ENCODE peak calls at places on chromosomes 5 and 9, in six cellular contexts. One of them, this sample, is unnamed.

GRCh38 chr5:174410716-174411512 is 313.5 kb upstream of the MSX2 start:
- DNase-seq in WTC11: no peak
- DNase-seq in tibial artery: no peak
- DNase-seq in glutamatergic neuron: no peak
- DNase-seq in AG09309: peak; percentile 20
- DNase-seq in K562: no peak
- DNase-seq in this sample: no peak

GRCh38 chr5:54387659-54388232 is 67.8 kb upstream of the HSPB3 start:
- DNase-seq in WTC11: no peak
- DNase-seq in tibial artery: no peak
- DNase-seq in glutamatergic neuron: no peak
- DNase-seq in AG09309: no peak
- DNase-seq in K562: no peak
- DNase-seq in this sample: no peak

GRCh38 chr9:126507318-126508109 is 106.2 kb upstream of the LMX1B start:
- DNase-seq in WTC11: no peak
- DNase-seq in tibial artery: peak; percentile 50
- DNase-seq in glutamatergic neuron: peak; percentile 16
- DNase-seq in AG09309: no peak
- DNase-seq in K562: no peak
- DNase-seq in this sample: no peak

GRCh38 chr5:67268233-67269011 is 71.8 kb upstream of the CD180 start:
- DNase-seq in WTC11: no peak
- DNase-seq in tibial artery: peak; percentile 86
- DNase-seq in glutamatergic neuron: peak; percentile 17
- DNase-seq in AG09309: peak; percentile 88
- DNase-seq in K562: no peak
- DNase-seq in this sample: peak; percentile 30

GRCh38 chr5:151612689-151613427 is 21.7 kb upstream of the FAT2 start:
- DNase-seq in WTC11: no peak
- DNase-seq in tibial artery: no peak
- DNase-seq in glutamatergic neuron: no peak
- DNase-seq in AG09309: no peak
- DNase-seq in K562: no peak
- DNase-seq in this sample: no peak

GRCh38 chr9:36925033-36925432 is 109.0 kb downstream of the PAX5 start:
- DNase-seq in WTC11: no peak
- DNase-seq in tibial artery: no peak
- DNase-seq in glutamatergic neuron: no peak
- DNase-seq in AG09309: no peak
- DNase-seq in K562: no peak
- DNase-seq in this sample: no peak

GRCh38 chr9:4097991-4098390 is 201.9 kb downstream of the GLIS3 start:
- DNase-seq in WTC11: no peak
- DNase-seq in tibial artery: no peak
- DNase-seq in glutamatergic neuron: no peak
- DNase-seq in AG09309: no peak
- DNase-seq in K562: no peak
- DNase-seq in this sample: no peak

GRCh38 chr9:16825971-16826370 is 44.5 kb downstream of the BNC2 start:
- DNase-seq in WTC11: no peak
- DNase-seq in tibial artery: no peak
- DNase-seq in glutamatergic neuron: no peak
- DNase-seq in AG09309: peak; percentile 63
- DNase-seq in K562: no peak
- DNase-seq in this sample: no peak

GRCh38 chr9:116318463-116319271 is 165.1 kb downstream of the PAPPA start:
- DNase-seq in WTC11: no peak
- DNase-seq in tibial artery: no peak
- DNase-seq in glutamatergic neuron: peak; percentile 61
- DNase-seq in AG09309: no peak
- DNase-seq in K562: no peak
- DNase-seq in this sample: no peak

GRCh38 chr5:98517967-98518366 is 255.5 kb upstream of the RGMB start:
- DNase-seq in WTC11: no peak
- DNase-seq in tibial artery: no peak
- DNase-seq in glutamatergic neuron: no peak
- DNase-seq in AG09309: no peak
- DNase-seq in K562: no peak
- DNase-seq in this sample: no peak

GRCh38 chr9:114434878-114435311 is 47.1 kb upstream of the AKNA start:
- DNase-seq in WTC11: peak; percentile 49
- DNase-seq in tibial artery: no peak
- DNase-seq in glutamatergic neuron: no peak
- DNase-seq in AG09309: no peak
- DNase-seq in K562: peak; percentile 60
- DNase-seq in this sample: no peak

GRCh38 chr9:135087489-135087791 is at the start of gene OLFM1:
- DNase-seq in WTC11: peak; percentile 86
- DNase-seq in tibial artery: peak; percentile 82
- DNase-seq in glutamatergic neuron: peak; percentile 91
- DNase-seq in AG09309: no peak
- DNase-seq in K562: peak; percentile 47
- DNase-seq in this sample: peak; percentile 70

GRCh38 chr5:132773601-132774355 is 3.3 kb downstream of the SEPTIN8 start:
- DNase-seq in WTC11: no peak
- DNase-seq in tibial artery: no peak
- DNase-seq in glutamatergic neuron: no peak
- DNase-seq in AG09309: no peak
- DNase-seq in K562: peak; percentile 79
- DNase-seq in this sample: no peak

GRCh38 chr9:38067611-38067891 is 1.5 kb downstream of the SHB start:
- DNase-seq in WTC11: peak; percentile 45
- DNase-seq in tibial artery: peak; percentile 74
- DNase-seq in glutamatergic neuron: peak; percentile 45
- DNase-seq in AG09309: no peak
- DNase-seq in K562: peak; percentile 28
- DNase-seq in this sample: no peak

GRCh38 chr9:113011911-113012381 is at the start of gene ZNF883:
- DNase-seq in WTC11: peak; percentile 77
- DNase-seq in tibial artery: no peak
- DNase-seq in glutamatergic neuron: peak; percentile 81
- DNase-seq in AG09309: no peak
- DNase-seq in K562: peak; percentile 75
- DNase-seq in this sample: peak; percentile 33

GRCh38 chr9:109426621-109427402 is 71.3 kb downstream of the PTPN3 start:
- DNase-seq in WTC11: no peak
- DNase-seq in tibial artery: no peak
- DNase-seq in glutamatergic neuron: no peak
- DNase-seq in AG09309: no peak
- DNase-seq in K562: no peak
- DNase-seq in this sample: no peak

GRCh38 chr9:16986441-16987387 is 116.2 kb upstream of the BNC2 start:
- DNase-seq in WTC11: no peak
- DNase-seq in tibial artery: no peak
- DNase-seq in glutamatergic neuron: no peak
- DNase-seq in AG09309: peak; percentile 70
- DNase-seq in K562: no peak
- DNase-seq in this sample: no peak

GRCh38 chr9:114606597-114607207 is 4.4 kb upstream of the TMEM268 start:
- DNase-seq in WTC11: no peak
- DNase-seq in tibial artery: no peak
- DNase-seq in glutamatergic neuron: no peak
- DNase-seq in AG09309: peak; percentile 84
- DNase-seq in K562: no peak
- DNase-seq in this sample: no peak

GRCh38 chr5:38339446-38339845 is 81.1 kb downstream of the EGFLAM start:
- DNase-seq in WTC11: no peak
- DNase-seq in tibial artery: no peak
- DNase-seq in glutamatergic neuron: no peak
- DNase-seq in AG09309: no peak
- DNase-seq in K562: no peak
- DNase-seq in this sample: no peak

GRCh38 chr5:69416699-69417098 is 1.8 kb downstream of the MARVELD2 start:
- DNase-seq in WTC11: no peak
- DNase-seq in tibial artery: no peak
- DNase-seq in glutamatergic neuron: no peak
- DNase-seq in AG09309: no peak
- DNase-seq in K562: no peak
- DNase-seq in this sample: no peak

GRCh38 chr9:123867034-123867433 is 62.9 kb downstream of the DENND1A start:
- DNase-seq in WTC11: no peak
- DNase-seq in tibial artery: no peak
- DNase-seq in glutamatergic neuron: no peak
- DNase-seq in AG09309: no peak
- DNase-seq in K562: no peak
- DNase-seq in this sample: no peak

GRCh38 chr5:36300181-36300926 is 1.3 kb downstream of the RANBP3L start:
- DNase-seq in WTC11: no peak
- DNase-seq in tibial artery: no peak
- DNase-seq in glutamatergic neuron: no peak
- DNase-seq in AG09309: peak; percentile 3
- DNase-seq in K562: no peak
- DNase-seq in this sample: no peak

GRCh38 chr9:79129865-79130480 is 441.8 kb upstream of the TLE4 start:
- DNase-seq in WTC11: peak; percentile 55
- DNase-seq in tibial artery: peak; percentile 63
- DNase-seq in glutamatergic neuron: peak; percentile 76
- DNase-seq in AG09309: no peak
- DNase-seq in K562: peak; percentile 11
- DNase-seq in this sample: peak; percentile 70

GRCh38 chr9:27800159-27800558 is 226.9 kb upstream of the C9orf72 start:
- DNase-seq in WTC11: no peak
- DNase-seq in tibial artery: no peak
- DNase-seq in glutamatergic neuron: no peak
- DNase-seq in AG09309: no peak
- DNase-seq in K562: no peak
- DNase-seq in this sample: no peak

GRCh38 chr5:173880306-173880985 is 7.7 kb upstream of the CPEB4 start:
- DNase-seq in WTC11: no peak
- DNase-seq in tibial artery: no peak
- DNase-seq in glutamatergic neuron: no peak
- DNase-seq in AG09309: peak; percentile 81
- DNase-seq in K562: no peak
- DNase-seq in this sample: no peak

GRCh38 chr5:177310757-177311173 is 933 bp downstream of the MXD3 start:
- DNase-seq in WTC11: no peak
- DNase-seq in tibial artery: peak; percentile 51
- DNase-seq in glutamatergic neuron: no peak
- DNase-seq in AG09309: no peak
- DNase-seq in K562: peak; percentile 67
- DNase-seq in this sample: no peak

GRCh38 chr9:134536101-134536900 is 105.3 kb upstream of the COL5A1 start:
- DNase-seq in WTC11: no peak
- DNase-seq in tibial artery: no peak
- DNase-seq in glutamatergic neuron: no peak
- DNase-seq in AG09309: no peak
- DNase-seq in K562: no peak
- DNase-seq in this sample: no peak

GRCh38 chr9:131624636-131625241 is 79.4 kb downstream of the PRRT1B start:
- DNase-seq in WTC11: no peak
- DNase-seq in tibial artery: no peak
- DNase-seq in glutamatergic neuron: peak; percentile 90
- DNase-seq in AG09309: no peak
- DNase-seq in K562: no peak
- DNase-seq in this sample: no peak

DNA sequence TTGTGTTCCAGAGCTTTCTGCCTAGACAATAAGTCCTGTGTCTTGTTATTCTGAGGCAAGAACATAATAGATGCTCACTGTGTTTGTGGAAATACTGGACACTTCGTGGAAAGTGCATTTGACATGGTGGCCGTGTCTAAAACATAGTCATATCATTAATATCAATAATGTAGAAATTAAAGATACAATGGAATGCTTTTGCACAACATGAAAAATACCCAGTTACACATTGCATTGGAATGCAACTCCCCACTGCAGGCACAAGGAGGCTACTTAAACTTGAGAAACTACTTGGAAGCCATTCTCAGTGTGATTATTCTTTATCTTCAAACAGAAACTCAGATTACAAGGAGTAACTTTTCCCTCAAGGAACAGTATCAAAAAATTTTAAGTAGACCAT is 145.3 kb upstream of the ZNF462 start:
- DNase-seq in WTC11: no peak
- DNase-seq in tibial artery: no peak
- DNase-seq in glutamatergic neuron: no peak
- DNase-seq in AG09309: peak; percentile 10
- DNase-seq in K562: no peak
- DNase-seq in this sample: no peak
- TF ChIP-seq CTCF in WTC11: no peak
- TF ChIP-seq CTCF in tibial artery: no peak
- TF ChIP-seq CTCF in glutamatergic neuron: no peak
- TF ChIP-seq CTCF in AG09309: no peak
- TF ChIP-seq CTCF in K562: no peak
- TF ChIP-seq CTCF in this sample: peak; percentile 46

DNA sequence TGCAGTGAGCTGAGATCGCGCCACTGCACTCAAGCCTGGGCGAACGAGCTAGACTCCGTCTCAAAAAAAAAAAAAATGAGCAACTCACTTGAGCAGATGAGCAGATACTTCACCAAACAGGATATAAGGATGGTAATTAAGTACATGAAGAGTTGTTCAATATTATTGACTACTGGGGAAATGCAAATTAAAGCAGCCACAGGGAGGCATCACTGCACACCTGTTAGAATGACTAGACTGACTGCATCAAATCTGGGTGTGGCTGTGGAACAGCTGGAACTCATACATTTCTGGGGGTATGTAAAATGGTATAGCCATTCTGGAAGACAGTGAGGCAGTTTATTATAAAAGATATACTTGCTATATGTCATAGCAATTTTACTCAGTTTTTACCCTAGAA is 93.0 kb downstream of the WNK2 start:
- DNase-seq in WTC11: no peak
- DNase-seq in tibial artery: no peak
- DNase-seq in glutamatergic neuron: no peak
- DNase-seq in AG09309: no peak
- DNase-seq in K562: no peak
- DNase-seq in this sample: no peak
- TF ChIP-seq CTCF in WTC11: no peak
- TF ChIP-seq CTCF in tibial artery: no peak
- TF ChIP-seq CTCF in glutamatergic neuron: no peak
- TF ChIP-seq CTCF in AG09309: no peak
- TF ChIP-seq CTCF in K562: no peak
- TF ChIP-seq CTCF in this sample: no peak

GRCh38 chr5:118407958-118408357 is 580.4 kb downstream of the DTWD2 start:
- DNase-seq in WTC11: no peak
- DNase-seq in tibial artery: no peak
- DNase-seq in glutamatergic neuron: no peak
- DNase-seq in AG09309: no peak
- DNase-seq in K562: no peak
- DNase-seq in this sample: no peak
- TF ChIP-seq CTCF in WTC11: no peak
- TF ChIP-seq CTCF in tibial artery: no peak
- TF ChIP-seq CTCF in glutamatergic neuron: no peak
- TF ChIP-seq CTCF in AG09309: no peak
- TF ChIP-seq CTCF in K562: no peak
- TF ChIP-seq CTCF in this sample: no peak

GRCh38 chr5:111214343-111214742 is 9.8 kb upstream of the CAMK4 start:
- DNase-seq in WTC11: no peak
- DNase-seq in tibial artery: no peak
- DNase-seq in glutamatergic neuron: no peak
- DNase-seq in AG09309: no peak
- DNase-seq in K562: no peak
- DNase-seq in this sample: no peak

DNA sequence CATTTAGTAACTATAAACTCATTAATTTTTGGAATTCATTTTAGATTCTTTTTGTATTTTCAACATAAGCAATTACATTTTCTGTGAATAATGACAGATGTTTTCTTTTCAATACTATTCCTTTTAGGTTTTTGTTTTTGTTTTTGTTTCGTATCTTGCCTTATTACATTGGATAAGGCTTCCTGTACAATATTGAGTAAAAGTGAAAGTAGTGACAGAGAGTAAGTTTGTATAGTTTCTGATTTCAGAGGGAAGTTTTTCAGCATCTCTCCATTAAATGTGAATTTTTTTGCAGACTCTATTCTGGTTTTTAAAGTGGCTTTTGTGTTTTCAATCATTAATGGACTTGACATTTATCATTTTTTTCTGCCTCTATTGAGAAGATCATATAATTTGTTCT is 12.8 kb upstream of the CAMK4 start:
- DNase-seq in WTC11: no peak
- DNase-seq in tibial artery: no peak
- DNase-seq in glutamatergic neuron: no peak
- DNase-seq in AG09309: no peak
- DNase-seq in K562: no peak
- DNase-seq in this sample: no peak
- TF ChIP-seq CTCF in WTC11: no peak
- TF ChIP-seq CTCF in tibial artery: no peak
- TF ChIP-seq CTCF in glutamatergic neuron: no peak
- TF ChIP-seq CTCF in AG09309: no peak
- TF ChIP-seq CTCF in K562: no peak
- TF ChIP-seq CTCF in this sample: no peak